ENCODE peak calls at places on chromosome 20, in seven cellular contexts. One of them, this sample, is unnamed.

GRCh38 chr20:881051-881820 is 34.9 kb downstream of the ANGPT4 start:
- DNase-seq in cardiac muscle cell: peak; percentile 57
- DNase-seq in chondrocyte: no peak
- DNase-seq in coronary artery: no peak
- DNase-seq in type B pancreatic cell: no peak
- DNase-seq in uterus: no peak
- DNase-seq in lower leg skin: peak; percentile 75
- DNase-seq in this sample: no peak

GRCh38 chr20:3235661-3236324 is 3.2 kb downstream of the SLC4A11 start:
- DNase-seq in coronary artery: no peak
- DNase-seq in cardiac muscle cell: no peak
- DNase-seq in uterus: no peak
- DNase-seq in type B pancreatic cell: no peak
- DNase-seq in chondrocyte: no peak
- DNase-seq in lower leg skin: no peak
- DNase-seq in this sample: no peak

GRCh38 chr20:25271486-25272222 is 23.8 kb downstream of the PYGB start:
- DNase-seq in coronary artery: no peak
- DNase-seq in cardiac muscle cell: no peak
- DNase-seq in uterus: no peak
- DNase-seq in lower leg skin: peak; percentile 70
- DNase-seq in type B pancreatic cell: no peak
- DNase-seq in chondrocyte: peak; percentile 58
- DNase-seq in this sample: no peak

GRCh38 chr20:33664085-33664761 is 2.1 kb downstream of the C20orf144 start:
- DNase-seq in chondrocyte: no peak
- DNase-seq in lower leg skin: no peak
- DNase-seq in coronary artery: no peak
- DNase-seq in cardiac muscle cell: no peak
- DNase-seq in uterus: no peak
- DNase-seq in type B pancreatic cell: no peak
- DNase-seq in this sample: no peak

GRCh38 chr20:41428285-41428684 is 61.7 kb upstream of the EMILIN3 start:
- DNase-seq in lower leg skin: no peak
- DNase-seq in cardiac muscle cell: peak; percentile 22
- DNase-seq in chondrocyte: no peak
- DNase-seq in uterus: no peak
- DNase-seq in coronary artery: no peak
- DNase-seq in type B pancreatic cell: no peak
- DNase-seq in this sample: no peak

GRCh38 chr20:32385541-32385940 is 27.4 kb downstream of the ASXL1 start:
- DNase-seq in chondrocyte: no peak
- DNase-seq in cardiac muscle cell: no peak
- DNase-seq in type B pancreatic cell: no peak
- DNase-seq in lower leg skin: no peak
- DNase-seq in coronary artery: no peak
- DNase-seq in uterus: no peak
- DNase-seq in this sample: no peak

GRCh38 chr20:59996112-59996511 is 37.9 kb downstream of the CDH26 start:
- DNase-seq in coronary artery: no peak
- DNase-seq in cardiac muscle cell: no peak
- DNase-seq in lower leg skin: no peak
- DNase-seq in type B pancreatic cell: no peak
- DNase-seq in uterus: no peak
- DNase-seq in chondrocyte: no peak
- DNase-seq in this sample: no peak

GRCh38 chr20:3121955-3122610 is 37.6 kb upstream of the AVP start:
- DNase-seq in type B pancreatic cell: no peak
- DNase-seq in lower leg skin: no peak
- DNase-seq in cardiac muscle cell: no peak
- DNase-seq in uterus: no peak
- DNase-seq in coronary artery: no peak
- DNase-seq in chondrocyte: peak; percentile 70
- DNase-seq in this sample: no peak

GRCh38 chr20:60586417-60587105 is 628.3 kb downstream of the CDH26 start:
- DNase-seq in uterus: no peak
- DNase-seq in lower leg skin: no peak
- DNase-seq in type B pancreatic cell: no peak
- DNase-seq in chondrocyte: no peak
- DNase-seq in cardiac muscle cell: no peak
- DNase-seq in coronary artery: no peak
- DNase-seq in this sample: no peak

GRCh38 chr20:33172781-33173180 is 4.8 kb downstream of the BPIFA2 start:
- DNase-seq in coronary artery: no peak
- DNase-seq in chondrocyte: no peak
- DNase-seq in lower leg skin: no peak
- DNase-seq in uterus: no peak
- DNase-seq in type B pancreatic cell: no peak
- DNase-seq in cardiac muscle cell: peak; percentile 1
- DNase-seq in this sample: no peak

GRCh38 chr20:10565191-10565921 is 108.4 kb downstream of the JAG1 start:
- DNase-seq in coronary artery: no peak
- DNase-seq in lower leg skin: no peak
- DNase-seq in chondrocyte: no peak
- DNase-seq in cardiac muscle cell: peak; percentile 91
- DNase-seq in type B pancreatic cell: no peak
- DNase-seq in uterus: no peak
- DNase-seq in this sample: no peak

GRCh38 chr20:4681971-4682370 is 39.7 kb upstream of the PRND start:
- DNase-seq in type B pancreatic cell: no peak
- DNase-seq in coronary artery: no peak
- DNase-seq in lower leg skin: no peak
- DNase-seq in cardiac muscle cell: peak; percentile 71
- DNase-seq in chondrocyte: no peak
- DNase-seq in uterus: peak; percentile 33
- DNase-seq in this sample: no peak

GRCh38 chr20:22346716-22347115 is 237.7 kb downstream of the FOXA2 start:
- DNase-seq in coronary artery: no peak
- DNase-seq in uterus: no peak
- DNase-seq in lower leg skin: no peak
- DNase-seq in type B pancreatic cell: no peak
- DNase-seq in chondrocyte: no peak
- DNase-seq in cardiac muscle cell: no peak
- DNase-seq in this sample: no peak

GRCh38 chr20:37120497-37120896 is 24.7 kb upstream of the RBL1 start:
- DNase-seq in type B pancreatic cell: no peak
- DNase-seq in chondrocyte: no peak
- DNase-seq in cardiac muscle cell: no peak
- DNase-seq in coronary artery: no peak
- DNase-seq in lower leg skin: no peak
- DNase-seq in uterus: no peak
- DNase-seq in this sample: no peak

GRCh38 chr20:25389858-25390537 is 637 bp downstream of the ABHD12 start:
- DNase-seq in cardiac muscle cell: peak; percentile 17
- DNase-seq in coronary artery: peak; percentile 73
- DNase-seq in chondrocyte: peak; percentile 91
- DNase-seq in type B pancreatic cell: peak; percentile 75
- DNase-seq in lower leg skin: peak; percentile 89
- DNase-seq in uterus: peak; percentile 37
- DNase-seq in this sample: peak; percentile 43

GRCh38 chr20:3218307-3218988 is 9.2 kb downstream of the ITPA start:
- DNase-seq in cardiac muscle cell: peak; percentile 54
- DNase-seq in uterus: no peak
- DNase-seq in lower leg skin: peak; percentile 90
- DNase-seq in type B pancreatic cell: peak; percentile 79
- DNase-seq in coronary artery: no peak
- DNase-seq in chondrocyte: peak; percentile 87
- DNase-seq in this sample: peak; percentile 75

GRCh38 chr20:34066476-34067090 is 45.5 kb downstream of the EIF2S2 start:
- DNase-seq in type B pancreatic cell: no peak
- DNase-seq in cardiac muscle cell: peak; percentile 28
- DNase-seq in uterus: no peak
- DNase-seq in coronary artery: no peak
- DNase-seq in chondrocyte: no peak
- DNase-seq in lower leg skin: no peak
- DNase-seq in this sample: no peak

GRCh38 chr20:49891486-49891885 is 23.8 kb downstream of the SPATA2 start:
- DNase-seq in lower leg skin: no peak
- DNase-seq in cardiac muscle cell: no peak
- DNase-seq in coronary artery: peak; percentile 62
- DNase-seq in chondrocyte: peak; percentile 81
- DNase-seq in type B pancreatic cell: no peak
- DNase-seq in uterus: no peak
- DNase-seq in this sample: no peak

GRCh38 chr20:49888341-49889244 is 26.7 kb downstream of the SPATA2 start:
- DNase-seq in coronary artery: peak; percentile 72
- DNase-seq in cardiac muscle cell: peak; percentile 64
- DNase-seq in uterus: peak; percentile 47
- DNase-seq in type B pancreatic cell: no peak
- DNase-seq in chondrocyte: peak; percentile 62
- DNase-seq in lower leg skin: no peak
- DNase-seq in this sample: peak; percentile 81

GRCh38 chr20:49890651-49891361 is 24.5 kb downstream of the SPATA2 start:
- DNase-seq in chondrocyte: peak; percentile 83
- DNase-seq in lower leg skin: no peak
- DNase-seq in cardiac muscle cell: no peak
- DNase-seq in type B pancreatic cell: no peak
- DNase-seq in uterus: no peak
- DNase-seq in coronary artery: peak; percentile 70
- DNase-seq in this sample: no peak

GRCh38 chr20:49889245-49889942 is 25.9 kb downstream of the SPATA2 start:
- DNase-seq in chondrocyte: peak; percentile 59
- DNase-seq in lower leg skin: no peak
- DNase-seq in type B pancreatic cell: no peak
- DNase-seq in uterus: no peak
- DNase-seq in cardiac muscle cell: no peak
- DNase-seq in coronary artery: peak; percentile 64
- DNase-seq in this sample: no peak

GRCh38 chr20:49889943-49890650 is 25.2 kb downstream of the SPATA2 start:
- DNase-seq in coronary artery: peak; percentile 17
- DNase-seq in type B pancreatic cell: no peak
- DNase-seq in chondrocyte: peak; percentile 74
- DNase-seq in uterus: no peak
- DNase-seq in lower leg skin: no peak
- DNase-seq in cardiac muscle cell: no peak
- DNase-seq in this sample: no peak
- TF ChIP-seq CTCF in coronary artery: no peak
- TF ChIP-seq CTCF in type B pancreatic cell: peak; percentile 22
- TF ChIP-seq CTCF in chondrocyte: no peak
- TF ChIP-seq CTCF in uterus: no peak
- TF ChIP-seq CTCF in lower leg skin: no peak
- TF ChIP-seq CTCF in cardiac muscle cell: no peak
- TF ChIP-seq CTCF in this sample: peak; percentile 46

GRCh38 chr20:63591786-63592355 is 17.8 kb upstream of the HELZ2 start:
- DNase-seq in type B pancreatic cell: no peak
- DNase-seq in chondrocyte: peak; percentile 83
- DNase-seq in lower leg skin: no peak
- DNase-seq in coronary artery: no peak
- DNase-seq in cardiac muscle cell: no peak
- DNase-seq in uterus: no peak
- DNase-seq in this sample: no peak

GRCh38 chr20:63589261-63590217 is 15.5 kb upstream of the HELZ2 start:
- DNase-seq in lower leg skin: no peak
- DNase-seq in uterus: no peak
- DNase-seq in chondrocyte: peak; percentile 85
- DNase-seq in type B pancreatic cell: no peak
- DNase-seq in cardiac muscle cell: no peak
- DNase-seq in coronary artery: no peak
- DNase-seq in this sample: no peak

GRCh38 chr20:63592661-63593060 is 18.6 kb upstream of the HELZ2 start:
- DNase-seq in uterus: no peak
- DNase-seq in chondrocyte: peak; percentile 80
- DNase-seq in type B pancreatic cell: no peak
- DNase-seq in cardiac muscle cell: no peak
- DNase-seq in lower leg skin: no peak
- DNase-seq in coronary artery: no peak
- DNase-seq in this sample: no peak

GRCh38 chr20:63590218-63591146 is 16.4 kb upstream of the HELZ2 start:
- DNase-seq in coronary artery: no peak
- DNase-seq in uterus: no peak
- DNase-seq in type B pancreatic cell: no peak
- DNase-seq in chondrocyte: peak; percentile 92
- DNase-seq in lower leg skin: no peak
- DNase-seq in cardiac muscle cell: no peak
- DNase-seq in this sample: no peak

DNA sequence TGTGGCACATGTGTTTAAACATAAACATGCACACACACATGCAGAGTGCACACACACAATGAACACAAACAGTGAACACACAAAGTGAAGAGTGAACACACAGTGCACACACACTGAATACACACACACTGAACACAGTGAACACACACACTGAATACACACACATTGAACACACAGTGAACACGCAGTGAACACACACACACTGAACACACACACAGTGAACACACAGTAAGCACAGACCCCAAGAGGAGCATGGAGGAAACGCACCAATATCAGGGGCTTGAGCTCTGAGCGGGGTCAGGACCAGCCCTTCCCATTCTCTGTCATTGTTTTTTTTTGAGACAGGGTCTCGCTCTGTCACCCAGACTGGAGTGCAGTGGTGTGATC is 17.1 kb upstream of the HELZ2 start:
- DNase-seq in lower leg skin: no peak
- DNase-seq in chondrocyte: peak; percentile 22
- DNase-seq in cardiac muscle cell: no peak
- DNase-seq in coronary artery: no peak
- DNase-seq in uterus: no peak
- DNase-seq in type B pancreatic cell: no peak
- DNase-seq in this sample: no peak
- TF ChIP-seq CTCF in lower leg skin: no peak
- TF ChIP-seq CTCF in chondrocyte: no peak
- TF ChIP-seq CTCF in cardiac muscle cell: no peak
- TF ChIP-seq CTCF in coronary artery: no peak
- TF ChIP-seq CTCF in uterus: no peak
- TF ChIP-seq CTCF in type B pancreatic cell: no peak
- TF ChIP-seq CTCF in this sample: no peak

GRCh38 chr20:45467861-45468260 is 1.7 kb upstream of the WFDC2 start:
- DNase-seq in chondrocyte: no peak
- DNase-seq in cardiac muscle cell: no peak
- DNase-seq in lower leg skin: no peak
- DNase-seq in type B pancreatic cell: no peak
- DNase-seq in coronary artery: no peak
- DNase-seq in uterus: no peak
- DNase-seq in this sample: no peak

GRCh38 chr20:45470262-45470931 is 844 bp downstream of the WFDC2 start:
- DNase-seq in coronary artery: no peak
- DNase-seq in chondrocyte: no peak
- DNase-seq in lower leg skin: peak; percentile 89
- DNase-seq in type B pancreatic cell: no peak
- DNase-seq in uterus: peak; percentile 25
- DNase-seq in cardiac muscle cell: peak; percentile 25
- DNase-seq in this sample: peak; percentile 59

GRCh38 chr20:45469336-45470261 is at the start of gene WFDC2:
- DNase-seq in type B pancreatic cell: no peak
- DNase-seq in coronary artery: no peak
- DNase-seq in uterus: no peak
- DNase-seq in lower leg skin: no peak
- DNase-seq in chondrocyte: no peak
- DNase-seq in cardiac muscle cell: no peak
- DNase-seq in this sample: no peak

GRCh38 chr20:45467172-45467571 is 2.4 kb upstream of the WFDC2 start:
- DNase-seq in cardiac muscle cell: no peak
- DNase-seq in uterus: no peak
- DNase-seq in coronary artery: no peak
- DNase-seq in lower leg skin: no peak
- DNase-seq in chondrocyte: no peak
- DNase-seq in type B pancreatic cell: no peak
- DNase-seq in this sample: no peak

GRCh38 chr20:45470939-45471338 is 1.4 kb downstream of the WFDC2 start:
- DNase-seq in coronary artery: no peak
- DNase-seq in uterus: no peak
- DNase-seq in type B pancreatic cell: no peak
- DNase-seq in cardiac muscle cell: peak; percentile 23
- DNase-seq in lower leg skin: no peak
- DNase-seq in chondrocyte: no peak
- DNase-seq in this sample: no peak
- TF ChIP-seq CTCF in coronary artery: no peak
- TF ChIP-seq CTCF in uterus: no peak
- TF ChIP-seq CTCF in type B pancreatic cell: peak; percentile 24
- TF ChIP-seq CTCF in cardiac muscle cell: peak; percentile 13
- TF ChIP-seq CTCF in lower leg skin: no peak
- TF ChIP-seq CTCF in chondrocyte: peak; percentile 45
- TF ChIP-seq CTCF in this sample: no peak

GRCh38 chr20:12207875-12208274 is 290.2 kb downstream of the BTBD3 start:
- DNase-seq in uterus: no peak
- DNase-seq in type B pancreatic cell: no peak
- DNase-seq in lower leg skin: no peak
- DNase-seq in coronary artery: no peak
- DNase-seq in cardiac muscle cell: peak; percentile 72
- DNase-seq in chondrocyte: no peak
- DNase-seq in this sample: peak; percentile 54
- TF ChIP-seq CTCF in uterus: no peak
- TF ChIP-seq CTCF in type B pancreatic cell: peak; percentile 74
- TF ChIP-seq CTCF in lower leg skin: no peak
- TF ChIP-seq CTCF in coronary artery: no peak
- TF ChIP-seq CTCF in cardiac muscle cell: peak; percentile 82
- TF ChIP-seq CTCF in chondrocyte: peak; percentile 80
- TF ChIP-seq CTCF in this sample: peak; percentile 66

This sample was measured in neural crest cell.